ENCODE peak calls at places on chromosomes 3 and 15, in seven cellular contexts. One of them, this sample, is unnamed. For H3K9me3, the result is how much of the 10 kb centered on the place peaks cover.

GRCh38 chr15:68700395-68701123 is 120.1 kb downstream of the ANP32A start:
- DNase-seq in sigmoid colon: peak
- DNase-seq in left ventricle myocardium inferior: peak
- DNase-seq in naive thymus-derived CD4-positive, alpha-beta T cell: no peak
- DNase-seq in breast epithelium: no peak
- DNase-seq in upper lobe of right lung: no peak
- DNase-seq in lung: no peak
- DNase-seq in this sample: no peak

GRCh38 chr15:40363611-40364010 is 5.6 kb downstream of the DISP2 start:
- DNase-seq in sigmoid colon: no peak
- DNase-seq in left ventricle myocardium inferior: no peak
- DNase-seq in naive thymus-derived CD4-positive, alpha-beta T cell: no peak
- DNase-seq in breast epithelium: no peak
- DNase-seq in upper lobe of right lung: peak
- DNase-seq in lung: no peak
- DNase-seq in this sample: no peak

GRCh38 chr15:69897471-69898237 is 200.1 kb downstream of the TLE3 start:
- DNase-seq in sigmoid colon: no peak
- DNase-seq in left ventricle myocardium inferior: no peak
- DNase-seq in naive thymus-derived CD4-positive, alpha-beta T cell: no peak
- DNase-seq in breast epithelium: no peak
- DNase-seq in upper lobe of right lung: no peak
- DNase-seq in lung: no peak
- DNase-seq in this sample: no peak

GRCh38 chr15:27353837-27354236 is 382.9 kb downstream of the GABRG3 start:
- DNase-seq in sigmoid colon: no peak
- DNase-seq in left ventricle myocardium inferior: no peak
- DNase-seq in naive thymus-derived CD4-positive, alpha-beta T cell: no peak
- DNase-seq in breast epithelium: no peak
- DNase-seq in upper lobe of right lung: no peak
- DNase-seq in lung: no peak
- DNase-seq in this sample: no peak

GRCh38 chr3:126543457-126544090 is 15.2 kb downstream of the C3orf22 start:
- DNase-seq in sigmoid colon: peak
- DNase-seq in left ventricle myocardium inferior: no peak
- DNase-seq in naive thymus-derived CD4-positive, alpha-beta T cell: no peak
- DNase-seq in breast epithelium: no peak
- DNase-seq in upper lobe of right lung: peak
- DNase-seq in lung: no peak
- DNase-seq in this sample: peak

GRCh38 chr3:14803981-14804834 is 14.6 kb upstream of the FGD5 start:
- DNase-seq in sigmoid colon: no peak
- DNase-seq in left ventricle myocardium inferior: peak
- DNase-seq in naive thymus-derived CD4-positive, alpha-beta T cell: no peak
- DNase-seq in breast epithelium: no peak
- DNase-seq in upper lobe of right lung: peak
- DNase-seq in lung: no peak
- DNase-seq in this sample: no peak

GRCh38 chr3:139119331-139120025 is 74.8 kb upstream of the PRR23C start:
- DNase-seq in sigmoid colon: no peak
- DNase-seq in left ventricle myocardium inferior: no peak
- DNase-seq in naive thymus-derived CD4-positive, alpha-beta T cell: no peak
- DNase-seq in breast epithelium: no peak
- DNase-seq in upper lobe of right lung: no peak
- DNase-seq in lung: peak
- DNase-seq in this sample: no peak

GRCh38 chr3:189621948-189622603 is 9.1 kb upstream of the TP63 start:
- DNase-seq in sigmoid colon: no peak
- DNase-seq in left ventricle myocardium inferior: no peak
- DNase-seq in naive thymus-derived CD4-positive, alpha-beta T cell: no peak
- DNase-seq in breast epithelium: peak
- DNase-seq in upper lobe of right lung: no peak
- DNase-seq in lung: no peak
- DNase-seq in this sample: no peak

GRCh38 chr15:87033056-87033455 is 953.4 kb downstream of the AGBL1 start:
- DNase-seq in sigmoid colon: no peak
- DNase-seq in left ventricle myocardium inferior: no peak
- DNase-seq in naive thymus-derived CD4-positive, alpha-beta T cell: no peak
- DNase-seq in breast epithelium: no peak
- DNase-seq in upper lobe of right lung: no peak
- DNase-seq in lung: no peak
- DNase-seq in this sample: no peak

GRCh38 chr15:28919201-28919627 is 33.4 kb downstream of the APBA2 start:
- DNase-seq in sigmoid colon: peak
- DNase-seq in left ventricle myocardium inferior: no peak
- DNase-seq in naive thymus-derived CD4-positive, alpha-beta T cell: peak
- DNase-seq in breast epithelium: no peak
- DNase-seq in upper lobe of right lung: peak
- DNase-seq in lung: no peak
- DNase-seq in this sample: no peak

GRCh38 chr3:59816312-59816711 is 766.5 kb upstream of the CFAP20DC start:
- DNase-seq in sigmoid colon: no peak
- DNase-seq in left ventricle myocardium inferior: no peak
- DNase-seq in naive thymus-derived CD4-positive, alpha-beta T cell: no peak
- DNase-seq in breast epithelium: no peak
- DNase-seq in upper lobe of right lung: no peak
- DNase-seq in lung: no peak
- DNase-seq in this sample: no peak

GRCh38 chr3:154060606-154061380 is 60.4 kb upstream of the ARHGEF26 start:
- DNase-seq in sigmoid colon: no peak
- DNase-seq in left ventricle myocardium inferior: no peak
- DNase-seq in naive thymus-derived CD4-positive, alpha-beta T cell: no peak
- DNase-seq in breast epithelium: no peak
- DNase-seq in upper lobe of right lung: no peak
- DNase-seq in lung: no peak
- DNase-seq in this sample: no peak

GRCh38 chr3:124257332-124257864 is 265.5 kb upstream of the ROPN1 start:
- DNase-seq in sigmoid colon: no peak
- DNase-seq in left ventricle myocardium inferior: no peak
- DNase-seq in naive thymus-derived CD4-positive, alpha-beta T cell: no peak
- DNase-seq in breast epithelium: no peak
- DNase-seq in upper lobe of right lung: no peak
- DNase-seq in lung: no peak
- DNase-seq in this sample: no peak

GRCh38 chr3:150073031-150073430 is 102.3 kb upstream of the PFN2 start:
- DNase-seq in sigmoid colon: no peak
- DNase-seq in left ventricle myocardium inferior: no peak
- DNase-seq in naive thymus-derived CD4-positive, alpha-beta T cell: no peak
- DNase-seq in breast epithelium: no peak
- DNase-seq in upper lobe of right lung: no peak
- DNase-seq in lung: no peak
- DNase-seq in this sample: no peak

GRCh38 chr15:59657635-59658125 is 365 bp upstream of the GTF2A2 start:
- DNase-seq in sigmoid colon: no peak
- DNase-seq in left ventricle myocardium inferior: no peak
- DNase-seq in naive thymus-derived CD4-positive, alpha-beta T cell: no peak
- DNase-seq in breast epithelium: no peak
- DNase-seq in upper lobe of right lung: no peak
- DNase-seq in lung: no peak
- DNase-seq in this sample: no peak

GRCh38 chr3:123392871-123393620 is 55.8 kb downstream of the ADCY5 start:
- DNase-seq in sigmoid colon: no peak
- DNase-seq in left ventricle myocardium inferior: no peak
- DNase-seq in naive thymus-derived CD4-positive, alpha-beta T cell: no peak
- DNase-seq in breast epithelium: no peak
- DNase-seq in upper lobe of right lung: no peak
- DNase-seq in lung: no peak
- DNase-seq in this sample: no peak

GRCh38 chr3:147924755-147925154 is 515.6 kb downstream of the ZIC1 start:
- DNase-seq in sigmoid colon: no peak
- DNase-seq in left ventricle myocardium inferior: no peak
- DNase-seq in naive thymus-derived CD4-positive, alpha-beta T cell: no peak
- DNase-seq in breast epithelium: no peak
- DNase-seq in upper lobe of right lung: no peak
- DNase-seq in lung: no peak
- DNase-seq in this sample: no peak

GRCh38 chr15:70451861-70452653 is 311.3 kb downstream of the UACA start:
- DNase-seq in sigmoid colon: no peak
- DNase-seq in left ventricle myocardium inferior: no peak
- DNase-seq in naive thymus-derived CD4-positive, alpha-beta T cell: peak
- DNase-seq in breast epithelium: no peak
- DNase-seq in upper lobe of right lung: peak
- DNase-seq in lung: peak
- DNase-seq in this sample: no peak

GRCh38 chr3:160224811-160225180 is 426 bp upstream of the C3orf80 start:
- DNase-seq in sigmoid colon: no peak
- DNase-seq in left ventricle myocardium inferior: no peak
- DNase-seq in naive thymus-derived CD4-positive, alpha-beta T cell: no peak
- DNase-seq in breast epithelium: no peak
- DNase-seq in upper lobe of right lung: no peak
- DNase-seq in lung: no peak
- DNase-seq in this sample: no peak

GRCh38 chr3:71559021-71559420 is 24.5 kb downstream of the FOXP1 start:
- DNase-seq in sigmoid colon: no peak
- DNase-seq in left ventricle myocardium inferior: no peak
- DNase-seq in naive thymus-derived CD4-positive, alpha-beta T cell: no peak
- DNase-seq in breast epithelium: no peak
- DNase-seq in upper lobe of right lung: no peak
- DNase-seq in lung: no peak
- DNase-seq in this sample: no peak

GRCh38 chr3:64405211-64405818 is 180.0 kb upstream of the PRICKLE2 start:
- DNase-seq in sigmoid colon: no peak
- DNase-seq in left ventricle myocardium inferior: no peak
- DNase-seq in naive thymus-derived CD4-positive, alpha-beta T cell: no peak
- DNase-seq in breast epithelium: no peak
- DNase-seq in upper lobe of right lung: no peak
- DNase-seq in lung: no peak
- DNase-seq in this sample: no peak

GRCh38 chr15:23565395-23566069 is at the start of gene MKRN3:
- DNase-seq in sigmoid colon: no peak
- DNase-seq in left ventricle myocardium inferior: no peak
- DNase-seq in naive thymus-derived CD4-positive, alpha-beta T cell: peak
- DNase-seq in breast epithelium: no peak
- DNase-seq in upper lobe of right lung: peak
- DNase-seq in lung: no peak
- DNase-seq in this sample: no peak

GRCh38 chr15:40469776-40470390 is 901 bp upstream of the CHST14 start:
- DNase-seq in sigmoid colon: no peak
- DNase-seq in left ventricle myocardium inferior: no peak
- DNase-seq in naive thymus-derived CD4-positive, alpha-beta T cell: no peak
- DNase-seq in breast epithelium: no peak
- DNase-seq in upper lobe of right lung: peak
- DNase-seq in lung: no peak
- DNase-seq in this sample: no peak

GRCh38 chr3:66481071-66482001 is 19.5 kb downstream of the LRIG1 start:
- DNase-seq in sigmoid colon: no peak
- DNase-seq in left ventricle myocardium inferior: no peak
- DNase-seq in naive thymus-derived CD4-positive, alpha-beta T cell: no peak
- DNase-seq in breast epithelium: no peak
- DNase-seq in upper lobe of right lung: no peak
- DNase-seq in lung: no peak
- DNase-seq in this sample: no peak
- H3K9me3 ChIP-seq in sigmoid colon: under half
- H3K9me3 ChIP-seq in left ventricle myocardium inferior: under half
- H3K9me3 ChIP-seq in naive thymus-derived CD4-positive, alpha-beta T cell: under half
- H3K9me3 ChIP-seq in breast epithelium: under half
- H3K9me3 ChIP-seq in upper lobe of right lung: under half
- H3K9me3 ChIP-seq in lung: under half
- H3K9me3 ChIP-seq in this sample: under half

DNA sequence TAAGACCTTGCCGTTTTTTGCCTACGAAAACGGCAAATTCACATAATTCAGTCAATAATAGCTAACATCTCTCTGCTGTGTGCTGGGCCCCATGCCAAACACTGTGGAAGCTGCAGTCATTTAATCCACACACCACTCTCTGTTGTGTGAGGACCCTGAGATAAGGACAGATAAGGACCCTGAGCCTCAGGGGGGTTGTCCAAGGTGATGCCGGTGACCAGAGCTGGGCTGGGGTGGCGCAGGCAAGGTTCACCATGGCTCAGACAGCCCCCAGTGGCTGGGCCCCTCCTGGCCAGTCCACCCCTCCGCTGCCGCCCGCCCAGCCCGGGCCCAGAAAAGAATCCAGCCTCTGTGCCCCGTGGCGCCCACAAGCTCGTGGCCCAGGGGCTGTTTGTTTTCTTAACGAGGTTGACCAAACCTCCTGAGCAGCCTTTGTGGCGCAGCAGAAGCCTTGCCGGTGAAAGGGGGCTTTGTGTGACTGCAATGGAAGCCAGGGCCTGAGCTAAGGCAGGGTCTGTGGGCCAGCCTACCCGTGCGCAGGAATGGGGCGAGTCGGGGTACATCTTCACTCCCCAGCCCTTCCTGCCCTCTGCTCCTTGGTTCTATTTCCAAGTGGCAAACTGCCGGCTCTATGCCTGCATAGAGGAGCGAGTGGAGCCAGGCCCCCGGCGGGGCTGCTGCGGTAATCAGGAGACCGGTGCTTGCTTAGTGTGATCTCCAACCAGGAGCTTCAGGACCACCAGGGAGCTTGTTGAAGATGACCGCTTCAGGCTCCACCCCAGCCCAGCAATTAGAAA is 4.4 kb upstream of the SNX22 start:
- DNase-seq in sigmoid colon: peak
- DNase-seq in left ventricle myocardium inferior: no peak
- DNase-seq in naive thymus-derived CD4-positive, alpha-beta T cell: no peak
- DNase-seq in breast epithelium: no peak
- DNase-seq in upper lobe of right lung: no peak
- DNase-seq in lung: no peak
- DNase-seq in this sample: no peak
- H3K9me3 ChIP-seq in sigmoid colon: under half
- H3K9me3 ChIP-seq in left ventricle myocardium inferior: under half
- H3K9me3 ChIP-seq in naive thymus-derived CD4-positive, alpha-beta T cell: under half
- H3K9me3 ChIP-seq in breast epithelium: under half
- H3K9me3 ChIP-seq in upper lobe of right lung: under half
- H3K9me3 ChIP-seq in lung: under half
- H3K9me3 ChIP-seq in this sample: under half

DNA sequence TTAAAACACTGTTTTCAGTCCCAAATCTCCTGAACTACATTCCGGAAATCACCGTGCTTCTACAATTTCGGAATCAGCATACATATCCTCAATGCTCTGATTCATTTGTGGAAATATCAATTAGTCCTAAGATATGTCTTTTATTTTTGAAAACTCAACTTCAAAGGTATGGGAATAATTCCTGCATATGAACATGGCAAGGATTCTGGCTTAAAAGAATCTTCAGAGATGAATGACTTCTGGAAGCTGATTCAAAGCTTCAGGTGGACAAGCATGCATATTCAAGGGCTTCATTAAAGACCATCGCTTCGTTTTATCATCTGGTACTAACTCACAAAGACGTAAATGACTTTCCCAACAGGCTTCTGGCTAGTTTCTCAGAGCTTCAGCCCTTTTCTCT is 246.0 kb upstream of the LRRN1 start:
- DNase-seq in sigmoid colon: no peak
- DNase-seq in left ventricle myocardium inferior: no peak
- DNase-seq in naive thymus-derived CD4-positive, alpha-beta T cell: no peak
- DNase-seq in breast epithelium: no peak
- DNase-seq in upper lobe of right lung: no peak
- DNase-seq in lung: no peak
- DNase-seq in this sample: no peak
- H3K9me3 ChIP-seq in sigmoid colon: under half
- H3K9me3 ChIP-seq in left ventricle myocardium inferior: under half
- H3K9me3 ChIP-seq in naive thymus-derived CD4-positive, alpha-beta T cell: under half
- H3K9me3 ChIP-seq in breast epithelium: under half
- H3K9me3 ChIP-seq in upper lobe of right lung: under half
- H3K9me3 ChIP-seq in lung: under half
- H3K9me3 ChIP-seq in this sample: under half

GRCh38 chr3:87833039-87833377 is 225.8 kb downstream of the CGGBP1 start:
- DNase-seq in sigmoid colon: no peak
- DNase-seq in left ventricle myocardium inferior: no peak
- DNase-seq in naive thymus-derived CD4-positive, alpha-beta T cell: no peak
- DNase-seq in breast epithelium: no peak
- DNase-seq in upper lobe of right lung: no peak
- DNase-seq in lung: no peak
- DNase-seq in this sample: no peak

GRCh38 chr3:87834327-87834726 is 224.5 kb downstream of the CGGBP1 start:
- DNase-seq in sigmoid colon: no peak
- DNase-seq in left ventricle myocardium inferior: no peak
- DNase-seq in naive thymus-derived CD4-positive, alpha-beta T cell: no peak
- DNase-seq in breast epithelium: no peak
- DNase-seq in upper lobe of right lung: no peak
- DNase-seq in lung: no peak
- DNase-seq in this sample: no peak

GRCh38 chr3:87836026-87836425 is 222.8 kb downstream of the CGGBP1 start:
- DNase-seq in sigmoid colon: no peak
- DNase-seq in left ventricle myocardium inferior: no peak
- DNase-seq in naive thymus-derived CD4-positive, alpha-beta T cell: no peak
- DNase-seq in breast epithelium: no peak
- DNase-seq in upper lobe of right lung: no peak
- DNase-seq in lung: no peak
- DNase-seq in this sample: no peak
- H3K9me3 ChIP-seq in sigmoid colon: under half
- H3K9me3 ChIP-seq in left ventricle myocardium inferior: under half
- H3K9me3 ChIP-seq in naive thymus-derived CD4-positive, alpha-beta T cell: under half
- H3K9me3 ChIP-seq in breast epithelium: under half
- H3K9me3 ChIP-seq in upper lobe of right lung: under half
- H3K9me3 ChIP-seq in lung: under half
- H3K9me3 ChIP-seq in this sample: under half

This sample was measured in T-helper 17 cell.